ENCODE peak calls at places on chromosomes 12 and 14, in seven cellular contexts. One of them, this sample, is unnamed.

GRCh38 chr12:332581-333205 is 56.4 kb downstream of the KDM5A start:
- DNase-seq in H54: no peak
- DNase-seq in body of pancreas: no peak
- DNase-seq in transverse colon: no peak
- DNase-seq in A549: no peak
- DNase-seq in gastrocnemius medialis: no peak
- DNase-seq in ovary: no peak
- DNase-seq in this sample: no peak

GRCh38 chr12:63068857-63069442 is 82.1 kb downstream of the AVPR1A start:
- DNase-seq in ovary: no peak
- DNase-seq in body of pancreas: no peak
- DNase-seq in gastrocnemius medialis: no peak
- DNase-seq in H54: no peak
- DNase-seq in transverse colon: no peak
- DNase-seq in A549: peak; percentile 71
- DNase-seq in this sample: peak; percentile 54

GRCh38 chr14:88630565-88630964 is 67.7 kb downstream of the ZC3H14 start:
- DNase-seq in H54: no peak
- DNase-seq in transverse colon: no peak
- DNase-seq in A549: peak; percentile 18
- DNase-seq in gastrocnemius medialis: no peak
- DNase-seq in body of pancreas: no peak
- DNase-seq in ovary: no peak
- DNase-seq in this sample: no peak

GRCh38 chr12:95412826-95413311 is 61.1 kb upstream of the METAP2 start:
- DNase-seq in body of pancreas: no peak
- DNase-seq in transverse colon: no peak
- DNase-seq in ovary: no peak
- DNase-seq in gastrocnemius medialis: no peak
- DNase-seq in H54: peak; percentile 47
- DNase-seq in A549: no peak
- DNase-seq in this sample: no peak

GRCh38 chr14:86646688-86647687 is 1117.0 kb downstream of the FLRT2 start:
- DNase-seq in ovary: no peak
- DNase-seq in gastrocnemius medialis: no peak
- DNase-seq in A549: peak; percentile 17
- DNase-seq in body of pancreas: no peak
- DNase-seq in H54: no peak
- DNase-seq in transverse colon: no peak
- DNase-seq in this sample: peak; percentile 23

GRCh38 chr12:132833341-132833740 is 4.7 kb upstream of the GOLGA3 start:
- DNase-seq in body of pancreas: no peak
- DNase-seq in H54: no peak
- DNase-seq in gastrocnemius medialis: no peak
- DNase-seq in A549: no peak
- DNase-seq in transverse colon: no peak
- DNase-seq in ovary: no peak
- DNase-seq in this sample: no peak

GRCh38 chr12:96421014-96421413 is 20.8 kb upstream of the CDK17 start:
- DNase-seq in body of pancreas: no peak
- DNase-seq in A549: no peak
- DNase-seq in H54: no peak
- DNase-seq in transverse colon: no peak
- DNase-seq in gastrocnemius medialis: no peak
- DNase-seq in ovary: no peak
- DNase-seq in this sample: no peak

GRCh38 chr12:52884526-52885293 is 20.2 kb downstream of the KRT8 start:
- DNase-seq in A549: peak; percentile 74
- DNase-seq in gastrocnemius medialis: peak; percentile 31
- DNase-seq in ovary: peak; percentile 82
- DNase-seq in body of pancreas: peak; percentile 90
- DNase-seq in H54: peak; percentile 64
- DNase-seq in transverse colon: peak; percentile 87
- DNase-seq in this sample: peak; percentile 77

GRCh38 chr12:85781751-85782150 is 54.5 kb downstream of the RASSF9 start:
- DNase-seq in body of pancreas: no peak
- DNase-seq in H54: no peak
- DNase-seq in transverse colon: no peak
- DNase-seq in ovary: no peak
- DNase-seq in gastrocnemius medialis: no peak
- DNase-seq in A549: no peak
- DNase-seq in this sample: no peak

DNA sequence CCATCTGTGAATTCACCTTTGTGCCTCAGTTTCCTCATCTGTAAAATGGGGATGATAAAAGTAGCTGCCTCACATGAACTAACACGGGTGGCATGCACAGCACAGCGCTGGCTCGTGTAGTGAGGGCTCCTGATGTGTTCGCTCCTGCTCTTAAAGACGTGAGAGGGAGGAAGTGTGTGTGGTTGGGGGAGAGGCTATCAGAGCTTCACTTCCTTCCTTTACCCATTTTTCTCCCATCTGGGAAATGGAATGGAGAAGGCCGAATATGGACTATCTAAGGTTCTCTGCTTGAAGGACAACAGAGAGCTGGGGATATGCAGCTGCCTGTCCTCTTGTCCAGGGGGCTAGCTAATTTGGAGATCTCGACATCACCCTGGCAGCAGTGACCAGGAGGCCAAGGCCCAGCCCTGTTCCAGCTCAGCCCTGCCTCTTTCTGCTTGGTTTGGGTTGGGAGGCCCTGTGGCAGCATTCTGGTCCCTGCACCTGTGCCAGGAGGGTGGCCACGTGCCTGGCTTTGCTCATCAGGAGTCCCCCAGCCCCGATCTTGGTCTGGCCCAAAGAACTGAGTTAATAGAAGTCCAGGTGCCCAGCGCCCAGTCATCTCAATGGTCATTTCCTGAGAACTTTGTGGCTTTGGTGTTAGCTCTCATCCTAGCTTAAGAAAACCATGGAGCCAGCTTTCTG is 44.5 kb upstream of the ESRRB start:
- DNase-seq in A549: no peak
- DNase-seq in transverse colon: no peak
- DNase-seq in body of pancreas: no peak
- DNase-seq in H54: no peak
- DNase-seq in gastrocnemius medialis: no peak
- DNase-seq in ovary: no peak
- DNase-seq in this sample: no peak
- TF ChIP-seq POLR2A in A549: no peak
- TF ChIP-seq POLR2A in transverse colon: no peak
- TF ChIP-seq POLR2A in body of pancreas: no peak
- TF ChIP-seq POLR2A in H54: no peak
- TF ChIP-seq POLR2A in gastrocnemius medialis: no peak
- TF ChIP-seq POLR2A in ovary: no peak
- TF ChIP-seq POLR2A in this sample: no peak

GRCh38 chr12:74535536-74535935 is 2.1 kb upstream of the ATXN7L3B start:
- DNase-seq in A549: no peak
- DNase-seq in ovary: no peak
- DNase-seq in transverse colon: no peak
- DNase-seq in body of pancreas: no peak
- DNase-seq in H54: no peak
- DNase-seq in gastrocnemius medialis: no peak
- DNase-seq in this sample: peak; percentile 53
- TF ChIP-seq POLR2A in A549: no peak
- TF ChIP-seq POLR2A in ovary: no peak
- TF ChIP-seq POLR2A in transverse colon: no peak
- TF ChIP-seq POLR2A in body of pancreas: no peak
- TF ChIP-seq POLR2A in H54: no peak
- TF ChIP-seq POLR2A in gastrocnemius medialis: no peak
- TF ChIP-seq POLR2A in this sample: no peak

GRCh38 chr14:39434401-39434800 is 2.2 kb upstream of the FBXO33 start:
- DNase-seq in H54: no peak
- DNase-seq in ovary: no peak
- DNase-seq in transverse colon: no peak
- DNase-seq in gastrocnemius medialis: no peak
- DNase-seq in body of pancreas: no peak
- DNase-seq in A549: no peak
- DNase-seq in this sample: no peak

GRCh38 chr14:39431416-39432178 is 636 bp downstream of the FBXO33 start:
- DNase-seq in A549: peak; percentile 37
- DNase-seq in transverse colon: peak; percentile 57
- DNase-seq in gastrocnemius medialis: peak; percentile 9
- DNase-seq in body of pancreas: peak; percentile 60
- DNase-seq in ovary: no peak
- DNase-seq in H54: no peak
- DNase-seq in this sample: peak; percentile 68

GRCh38 chr14:39432179-39432618 is at the start of gene FBXO33:
- DNase-seq in H54: peak; percentile 76
- DNase-seq in gastrocnemius medialis: peak; percentile 93
- DNase-seq in ovary: peak; percentile 98
- DNase-seq in A549: peak; percentile 97
- DNase-seq in body of pancreas: peak; percentile 97
- DNase-seq in transverse colon: peak; percentile 98
- DNase-seq in this sample: peak; percentile 96

GRCh38 chr14:39433452-39433813 is 1.2 kb upstream of the FBXO33 start:
- DNase-seq in H54: no peak
- DNase-seq in A549: no peak
- DNase-seq in ovary: no peak
- DNase-seq in body of pancreas: no peak
- DNase-seq in gastrocnemius medialis: no peak
- DNase-seq in transverse colon: no peak
- DNase-seq in this sample: no peak

GRCh38 chr14:39432619-39433451 is 602 bp upstream of the FBXO33 start:
- DNase-seq in ovary: peak; percentile 94
- DNase-seq in A549: peak; percentile 95
- DNase-seq in H54: peak; percentile 64
- DNase-seq in transverse colon: peak; percentile 95
- DNase-seq in body of pancreas: peak; percentile 95
- DNase-seq in gastrocnemius medialis: peak; percentile 90
- DNase-seq in this sample: peak; percentile 77
- TF ChIP-seq POLR2A in ovary: peak; percentile 60
- TF ChIP-seq POLR2A in A549: peak; percentile 61
- TF ChIP-seq POLR2A in H54: peak; percentile 22
- TF ChIP-seq POLR2A in transverse colon: peak; percentile 82
- TF ChIP-seq POLR2A in body of pancreas: peak; percentile 66
- TF ChIP-seq POLR2A in gastrocnemius medialis: peak; percentile 57
- TF ChIP-seq POLR2A in this sample: no peak

GRCh38 chr14:70005281-70005805 is 126.1 kb downstream of the SMOC1 start:
- DNase-seq in ovary: no peak
- DNase-seq in body of pancreas: no peak
- DNase-seq in A549: no peak
- DNase-seq in transverse colon: peak; percentile 28
- DNase-seq in H54: no peak
- DNase-seq in gastrocnemius medialis: no peak
- DNase-seq in this sample: no peak
- TF ChIP-seq POLR2A in ovary: no peak
- TF ChIP-seq POLR2A in body of pancreas: no peak
- TF ChIP-seq POLR2A in A549: no peak
- TF ChIP-seq POLR2A in transverse colon: no peak
- TF ChIP-seq POLR2A in H54: no peak
- TF ChIP-seq POLR2A in gastrocnemius medialis: no peak
- TF ChIP-seq POLR2A in this sample: no peak

GRCh38 chr12:12126551-12126950 is 55.8 kb downstream of the BCL2L14 start:
- DNase-seq in gastrocnemius medialis: no peak
- DNase-seq in ovary: no peak
- DNase-seq in transverse colon: no peak
- DNase-seq in A549: no peak
- DNase-seq in H54: no peak
- DNase-seq in body of pancreas: no peak
- DNase-seq in this sample: no peak

GRCh38 chr12:12133785-12134184 is 63.0 kb downstream of the BCL2L14 start:
- DNase-seq in gastrocnemius medialis: no peak
- DNase-seq in A549: no peak
- DNase-seq in ovary: no peak
- DNase-seq in body of pancreas: no peak
- DNase-seq in H54: no peak
- DNase-seq in transverse colon: no peak
- DNase-seq in this sample: no peak

GRCh38 chr12:12127304-12127703 is 56.6 kb downstream of the BCL2L14 start:
- DNase-seq in body of pancreas: no peak
- DNase-seq in transverse colon: no peak
- DNase-seq in A549: no peak
- DNase-seq in ovary: no peak
- DNase-seq in H54: no peak
- DNase-seq in gastrocnemius medialis: no peak
- DNase-seq in this sample: no peak

GRCh38 chr12:12133259-12133658 is 62.5 kb downstream of the BCL2L14 start:
- DNase-seq in body of pancreas: no peak
- DNase-seq in transverse colon: no peak
- DNase-seq in H54: no peak
- DNase-seq in ovary: no peak
- DNase-seq in gastrocnemius medialis: no peak
- DNase-seq in A549: no peak
- DNase-seq in this sample: no peak

DNA sequence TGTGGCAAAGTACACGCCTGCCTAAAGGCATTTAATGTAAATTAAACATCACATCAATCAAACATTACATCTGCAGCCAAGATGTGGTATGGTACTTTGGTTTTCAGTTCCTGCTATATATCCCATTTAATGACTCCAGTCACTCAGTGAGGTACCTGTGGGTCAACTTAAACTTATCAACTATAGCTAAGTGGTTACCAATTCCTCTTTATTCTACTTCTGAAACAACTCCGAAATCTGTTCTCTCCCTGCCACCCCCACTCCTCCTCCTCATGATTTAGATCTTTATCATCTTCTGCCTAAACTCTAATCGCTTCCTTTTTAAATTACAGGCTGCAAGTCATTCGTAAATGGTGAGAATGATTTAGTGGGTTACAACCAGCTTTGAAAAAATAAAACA is 57.9 kb downstream of the BCL2L14 start:
- DNase-seq in H54: no peak
- DNase-seq in transverse colon: no peak
- DNase-seq in ovary: no peak
- DNase-seq in body of pancreas: no peak
- DNase-seq in gastrocnemius medialis: no peak
- DNase-seq in A549: no peak
- DNase-seq in this sample: no peak
- TF ChIP-seq POLR2A in H54: no peak
- TF ChIP-seq POLR2A in transverse colon: no peak
- TF ChIP-seq POLR2A in ovary: no peak
- TF ChIP-seq POLR2A in body of pancreas: no peak
- TF ChIP-seq POLR2A in gastrocnemius medialis: no peak
- TF ChIP-seq POLR2A in A549: no peak
- TF ChIP-seq POLR2A in this sample: no peak

DNA sequence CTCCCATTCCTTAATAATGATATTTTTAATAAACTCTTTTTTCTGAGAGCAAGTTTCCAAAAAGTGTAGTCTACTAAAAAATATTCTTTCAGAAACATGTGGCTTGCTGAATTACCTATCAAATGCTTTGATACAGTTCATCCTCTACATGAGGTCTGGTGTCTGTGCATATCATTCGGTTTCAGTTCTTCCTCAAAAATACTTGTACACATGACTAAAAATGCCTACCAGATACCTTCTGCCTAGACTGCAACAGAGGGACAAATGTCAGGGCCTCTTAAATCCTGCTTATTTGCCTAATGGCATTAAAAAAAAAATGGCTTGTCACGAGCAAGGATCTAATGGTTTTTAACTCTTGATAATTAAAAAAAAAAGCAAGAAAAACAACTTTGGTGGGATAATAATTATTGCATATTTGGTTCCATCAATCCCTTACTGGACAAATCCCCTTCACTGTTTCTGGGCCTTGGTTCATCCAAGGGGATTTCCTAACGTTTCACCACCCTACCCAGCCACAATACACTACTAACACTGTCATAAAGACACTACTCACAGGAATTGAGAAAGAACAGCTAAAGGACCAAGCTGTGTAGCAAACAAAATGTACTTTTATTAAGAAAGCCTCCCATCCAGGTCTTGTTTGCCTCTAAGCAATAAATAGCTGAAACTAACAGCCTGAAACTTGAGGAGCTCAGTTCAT is 45.7 kb downstream of the PARP11 start:
- DNase-seq in ovary: no peak
- DNase-seq in A549: no peak
- DNase-seq in transverse colon: no peak
- DNase-seq in H54: no peak
- DNase-seq in body of pancreas: no peak
- DNase-seq in gastrocnemius medialis: no peak
- DNase-seq in this sample: no peak
- TF ChIP-seq POLR2A in ovary: no peak
- TF ChIP-seq POLR2A in A549: no peak
- TF ChIP-seq POLR2A in transverse colon: no peak
- TF ChIP-seq POLR2A in H54: no peak
- TF ChIP-seq POLR2A in body of pancreas: no peak
- TF ChIP-seq POLR2A in gastrocnemius medialis: no peak
- TF ChIP-seq POLR2A in this sample: no peak